ENCODE peak calls at places on chromosomes 3 and 15, in nine cellular contexts. O is foreskin fibroblast, U is mesothelial cell of epicardium, B is HL-60, I is nephron progenitor cell, G is HepG2, R is kidney, F is AG04450, L is OCI-LY7. Y is an unnamed sample.

GRCh38 chr15:75202251-75203016 is 752 bp downstream of the C15orf39 start:
- DNase-seq in O (peak; percentile 93), U (peak; percentile 51), B (no peak), I (peak; percentile 68), G (peak; percentile 38), R (peak; percentile 95), F (peak; percentile 59), L (peak; percentile 93), Y (no peak)

GRCh38 chr3:142958707-142959106 is 4.8 kb downstream of the PAQR9 start:
- DNase-seq in O (peak; percentile 23), U (no peak), B (no peak), I (no peak), G (no peak), R (no peak), F (no peak), L (no peak), Y (no peak)

GRCh38 chr3:141412936-141413354 is 44.6 kb downstream of the ZBTB38 start:
- DNase-seq in O (peak; percentile 86), U (no peak), B (no peak), I (no peak), G (peak; percentile 93), R (peak; percentile 90), F (peak; percentile 66), L (no peak), Y (no peak)

GRCh38 chr3:120111898-120112297 is 17.7 kb upstream of the GSK3B start:
- DNase-seq in O (peak; percentile 47), U (no peak), B (no peak), I (no peak), G (no peak), R (no peak), F (no peak), L (no peak), Y (no peak)

GRCh38 chr15:32855942-32856341 is 138.1 kb downstream of the GREM1 start:
- DNase-seq in O (peak; percentile 97), U (no peak), B (no peak), I (no peak), G (peak; percentile 81), R (no peak), F (peak; percentile 97), L (no peak), Y (peak; percentile 97)

GRCh38 chr15:98671060-98672008 is 23.0 kb downstream of the IGF1R start:
- DNase-seq in O (peak; percentile 74), U (no peak), B (no peak), I (no peak), G (peak; percentile 95), R (no peak), F (no peak), L (no peak), Y (no peak)

GRCh38 chr3:125194849-125195601 is 17.5 kb downstream of the SLC12A8 start:
- DNase-seq in O (peak; percentile 88), U (no peak), B (no peak), I (no peak), G (no peak), R (peak; percentile 78), F (peak; percentile 92), L (no peak), Y (peak; percentile 54)

GRCh38 chr15:55700876-55701275 is 42.1 kb downstream of the PRTG start:
- DNase-seq in O (no peak), U (no peak), B (no peak), I (no peak), G (no peak), R (no peak), F (no peak), L (no peak), Y (no peak)

GRCh38 chr15:40960926-40961325 is 7.7 kb downstream of the CHAC1 start:
- DNase-seq in O (no peak), U (no peak), B (no peak), I (no peak), G (no peak), R (peak; percentile 68), F (no peak), L (no peak), Y (no peak)

GRCh38 chr15:85956515-85957275 is 123.0 kb upstream of the AGBL1 start:
- DNase-seq in O (no peak), U (no peak), B (no peak), I (no peak), G (no peak), R (no peak), F (no peak), L (peak; percentile 38), Y (no peak)

GRCh38 chr15:38453971-38454686 is at the start of gene FAM98B:
- DNase-seq in O (peak; percentile 95), U (peak; percentile 64), B (peak; percentile 70), I (peak; percentile 92), G (peak; percentile 73), R (peak; percentile 95), F (peak; percentile 69), L (peak; percentile 88), Y (peak; percentile 36)

GRCh38 chr3:63937661-63938651 is 25.8 kb upstream of the SCAANT1 start:
- DNase-seq in O (no peak), U (no peak), B (peak; percentile 97), I (no peak), G (peak; percentile 15), R (no peak), F (no peak), L (peak; percentile 23), Y (no peak)

GRCh38 chr3:8575364-8576104 is 69.1 kb downstream of the SSUH2 start:
- DNase-seq in O (peak; percentile 61), U (no peak), B (no peak), I (no peak), G (no peak), R (no peak), F (no peak), L (no peak), Y (peak; percentile 1)

GRCh38 chr3:129618901-129619671 is 12.6 kb upstream of the PLXND1 start:
- DNase-seq in O (no peak), U (no peak), B (no peak), I (no peak), G (no peak), R (peak; percentile 75), F (no peak), L (no peak), Y (no peak)

GRCh38 chr15:40336129-40337122 is 4.3 kb downstream of the CCDC9B start:
- DNase-seq in O (no peak), U (no peak), B (no peak), I (peak; percentile 35), G (no peak), R (peak; percentile 70), F (no peak), L (peak; percentile 30), Y (no peak)

GRCh38 chr3:71323558-71323957 is 260.0 kb downstream of the FOXP1 start:
- DNase-seq in O (no peak), U (no peak), B (no peak), I (no peak), G (peak; percentile 70), R (no peak), F (no peak), L (no peak), Y (no peak)

GRCh38 chr3:23202921-23203650 is at the start of gene UBE2E2:
- DNase-seq in O (peak; percentile 90), U (peak; percentile 58), B (peak; percentile 32), I (peak; percentile 79), G (no peak), R (peak; percentile 91), F (no peak), L (peak; percentile 88), Y (peak; percentile 4)

GRCh38 chr3:44120721-44121582 is 120.7 kb upstream of the TOPAZ1 start:
- DNase-seq in O (peak; percentile 64), U (no peak), B (no peak), I (no peak), G (no peak), R (no peak), F (no peak), L (no peak), Y (no peak)

DNA sequence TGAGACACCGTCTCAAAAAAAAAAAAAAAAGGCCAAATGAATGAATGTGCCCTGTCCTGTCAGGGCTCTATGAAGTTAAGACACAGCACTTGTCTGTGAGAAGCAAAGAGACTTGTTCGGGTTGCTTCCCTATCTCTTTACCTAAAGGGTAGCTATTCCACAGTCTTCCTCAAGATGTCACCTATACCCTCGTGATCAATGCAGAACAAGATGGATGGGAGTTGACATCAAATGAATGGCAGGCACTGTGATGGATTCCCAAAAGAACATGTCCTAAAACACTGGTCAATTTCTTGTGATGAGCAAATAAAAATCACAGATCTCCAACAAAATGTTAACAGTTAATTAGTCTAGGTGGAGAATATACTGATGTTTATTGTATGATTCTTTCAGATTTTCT is 9.5 kb downstream of the TADA3 start:
- DNase-seq in O (no peak), U (no peak), B (peak; percentile 58), I (no peak), G (no peak), R (no peak), F (no peak), L (peak; percentile 56), Y (no peak)
- TF ChIP-seq CTCF in O (no peak), U (no peak), B (no peak), I (no peak), G (peak; percentile 44), R (no peak), F (no peak), L (peak; percentile 77), Y (no peak)

GRCh38 chr3:69248394-69248793 is 126.0 kb upstream of the LMOD3 start:
- DNase-seq in O (no peak), U (no peak), B (no peak), I (no peak), G (peak; percentile 10), R (no peak), F (no peak), L (no peak), Y (no peak)
- TF ChIP-seq CTCF in O (no peak), U (no peak), B (no peak), I (no peak), G (no peak), R (no peak), F (no peak), L (no peak), Y (no peak)

DNA sequence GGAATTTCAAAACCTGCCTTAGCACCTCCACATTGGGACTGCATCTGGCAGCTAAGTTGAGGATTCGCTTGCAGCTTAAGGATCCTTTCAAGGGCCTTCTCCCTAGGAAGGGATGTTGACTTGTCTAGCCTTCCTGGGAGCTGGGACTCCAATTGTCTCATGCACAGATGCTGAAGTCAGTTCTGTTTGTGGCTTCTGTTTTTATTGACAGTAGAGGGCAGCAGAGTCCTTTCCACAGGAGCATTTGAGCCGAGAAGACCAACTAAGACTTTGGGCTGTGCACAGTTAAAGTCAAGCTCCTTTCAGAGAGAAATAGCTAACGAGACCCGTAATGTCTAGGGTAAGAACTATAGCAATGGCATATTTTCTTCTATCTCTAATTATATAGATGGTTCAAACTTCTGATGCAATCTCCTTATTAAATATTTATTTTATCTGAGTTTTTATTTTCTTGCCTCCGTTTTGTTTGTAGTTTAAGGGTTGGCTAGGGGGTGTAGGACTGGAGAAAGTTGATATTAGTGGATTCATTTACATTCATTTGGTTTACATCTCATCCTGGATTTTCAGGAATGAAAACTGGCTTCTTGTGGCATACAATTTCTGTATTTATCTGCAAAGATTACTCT is 59.7 kb upstream of the KBTBD8 start:
- DNase-seq in O (peak; percentile 76), U (no peak), B (peak; percentile 16), I (peak; percentile 39), G (peak; percentile 43), R (no peak), F (peak; percentile 24), L (peak; percentile 73), Y (peak; percentile 6)
- TF ChIP-seq CTCF in O (peak; percentile 80), U (peak; percentile 33), B (peak; percentile 53), I (peak; percentile 85), G (peak; percentile 79), R (peak; percentile 76), F (peak; percentile 87), L (peak; percentile 89), Y (peak; percentile 78)

GRCh38 chr3:131317667-131318066 is 63.9 kb upstream of the NUDT16 start:
- DNase-seq in O (no peak), U (no peak), B (no peak), I (no peak), G (no peak), R (no peak), F (no peak), L (no peak), Y (no peak)

GRCh38 chr3:131315162-131315561 is 66.4 kb upstream of the NUDT16 start:
- DNase-seq in O (no peak), U (no peak), B (no peak), I (no peak), G (no peak), R (no peak), F (no peak), L (no peak), Y (no peak)
- TF ChIP-seq CTCF in O (no peak), U (no peak), B (no peak), I (no peak), G (no peak), R (no peak), F (no peak), L (no peak), Y (no peak)